ENCODE peak calls at places on chromosomes 5 and 9, in five cellular contexts. D is AG04450, J is HFF-Myc, T is psoas muscle, X is prostate gland. C is an unnamed sample.

GRCh38 chr5:73007051-73007450 is 51.2 kb downstream of the FCHO2 start:
- DNase-seq in D (no peak), J (no peak), T (no peak), X (no peak), C (no peak)

GRCh38 chr9:115715656-115716055 is 437.9 kb upstream of the PAPPA start:
- DNase-seq in D (no peak), J (no peak), T (no peak), X (no peak), C (no peak)

GRCh38 chr5:103469288-103470065 is 93.1 kb downstream of the NUDT12 start:
- DNase-seq in D (no peak), J (no peak), T (no peak), X (no peak), C (no peak)

GRCh38 chr5:88743231-88743879 is 139.6 kb downstream of the MEF2C start:
- DNase-seq in D (no peak), J (no peak), T (no peak), X (no peak), C (no peak)

GRCh38 chr5:142296914-142297417 is 27.9 kb downstream of the SPRY4 start:
- DNase-seq in D (peak), J (peak), T (no peak), X (no peak), C (peak)

GRCh38 chr5:10660135-10660534 is 96.3 kb downstream of the ANKRD33B start:
- DNase-seq in D (no peak), J (no peak), T (no peak), X (no peak), C (no peak)

GRCh38 chr5:63125862-63126261 is 547.2 kb downstream of the LRRC70 start:
- DNase-seq in D (no peak), J (no peak), T (no peak), X (no peak), C (no peak)

GRCh38 chr5:77840930-77841329 is 64.8 kb upstream of the TBCA start:
- DNase-seq in D (no peak), J (no peak), T (no peak), X (no peak), C (no peak)

GRCh38 chr5:147509710-147510651 is at the start of gene DPYSL3:
- DNase-seq in D (peak), J (no peak), T (peak), X (peak), C (no peak)

GRCh38 chr9:127742435-127743088 is 7.5 kb upstream of the TOR2A start:
- DNase-seq in D (peak), J (peak), T (peak), X (no peak), C (no peak)

GRCh38 chr5:174839196-174839595 is 114.8 kb downstream of the MSX2 start:
- DNase-seq in D (no peak), J (no peak), T (no peak), X (no peak), C (no peak)

GRCh38 chr5:167699434-167699833 is 592.0 kb upstream of the WWC1 start:
- DNase-seq in D (peak), J (peak), T (no peak), X (peak), C (peak)

GRCh38 chr9:84811072-84811725 is 141.7 kb downstream of the NTRK2 start:
- DNase-seq in D (no peak), J (no peak), T (no peak), X (no peak), C (no peak)

GRCh38 chr5:3845249-3845648 is 249.6 kb downstream of the IRX1 start:
- DNase-seq in D (no peak), J (no peak), T (no peak), X (no peak), C (no peak)

GRCh38 chr5:104400941-104401340 is 838.4 kb upstream of the NUDT12 start:
- DNase-seq in D (no peak), J (no peak), T (no peak), X (no peak), C (no peak)

GRCh38 chr5:94010814-94011213 is 269.4 kb upstream of the POU5F2 start:
- DNase-seq in D (no peak), J (no peak), T (no peak), X (no peak), C (no peak)

GRCh38 chr9:27599102-27599501 is 25.8 kb upstream of the C9orf72 start:
- DNase-seq in D (no peak), J (no peak), T (no peak), X (no peak), C (no peak)

GRCh38 chr9:93958121-93958874 is 3.1 kb upstream of the BARX1 start:
- DNase-seq in D (no peak), J (no peak), T (no peak), X (no peak), C (no peak)

GRCh38 chr5:43802119-43802518 is 199.1 kb downstream of the NNT start:
- DNase-seq in D (no peak), J (no peak), T (no peak), X (no peak), C (peak)

GRCh38 chr9:95719354-95719753 is 156.1 kb upstream of the ERCC6L2 start:
- DNase-seq in D (no peak), J (no peak), T (no peak), X (no peak), C (no peak)

GRCh38 chr9:72990397-72991182 is 37.7 kb upstream of the ALDH1A1 start:
- DNase-seq in D (no peak), J (no peak), T (no peak), X (no peak), C (no peak)

GRCh38 chr5:69364414-69364813 is 4.9 kb downstream of the AK6 start:
- DNase-seq in D (no peak), J (no peak), T (no peak), X (no peak), C (no peak)

GRCh38 chr5:86997501-86997900 is 270.2 kb upstream of the RASA1 start:
- DNase-seq in D (no peak), J (no peak), T (no peak), X (no peak), C (no peak)

GRCh38 chr9:137430723-137431415 is 7.7 kb downstream of the NOXA1 start:
- DNase-seq in D (no peak), J (no peak), T (peak), X (no peak), C (no peak)

GRCh38 chr9:126804696-126805545 is at the start of gene ZBTB43:
- DNase-seq in D (peak), J (peak), T (peak), X (peak), C (peak)

GRCh38 chr5:139232161-139232724 is 34.1 kb upstream of the SIL1 start:
- DNase-seq in D (no peak), J (peak), T (no peak), X (no peak), C (no peak)

GRCh38 chr5:180804129-180804601 is 1.6 kb upstream of the MGAT1 start:
- DNase-seq in D (no peak), J (no peak), T (no peak), X (no peak), C (no peak)

DNA sequence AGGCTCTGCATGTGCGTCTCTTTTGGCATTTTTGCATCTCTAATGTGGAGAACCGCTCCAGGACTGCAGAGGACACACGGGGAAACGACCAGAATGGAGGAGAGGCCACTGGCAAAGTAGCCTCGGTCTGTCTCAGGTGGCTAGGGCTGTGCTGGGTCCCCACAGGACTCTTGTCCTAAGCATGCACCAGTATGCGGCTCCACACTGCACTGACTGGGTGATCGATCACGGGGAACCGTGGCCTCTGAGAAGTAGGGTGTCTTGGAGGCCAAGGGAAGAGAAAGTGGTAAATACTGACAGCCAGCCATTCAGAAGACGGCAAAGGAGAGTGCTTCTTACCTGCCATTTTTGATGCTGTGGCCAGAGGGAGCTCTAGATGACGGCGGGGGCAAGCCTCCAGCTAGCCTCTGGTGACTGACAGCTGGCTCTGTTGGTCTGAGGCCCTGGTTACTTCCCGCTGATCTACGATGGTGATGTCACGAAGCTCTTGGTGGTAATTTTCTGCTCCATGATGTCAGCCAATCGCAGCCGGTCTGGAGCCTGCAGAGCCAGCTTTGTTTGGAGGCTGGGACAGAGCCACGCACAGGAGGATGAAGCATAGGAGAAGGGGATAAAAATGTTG is 40.4 kb upstream of the GADD45G start:
- DNase-seq in D (no peak), J (no peak), T (no peak), X (no peak), C (no peak)
- TF ChIP-seq CTCF in D (peak), J (no peak), T (peak), X (no peak), C (no peak)

GRCh38 chr9:123568691-123569342 is 212.8 kb downstream of the CRB2 start:
- DNase-seq in D (peak), J (peak), T (no peak), X (peak), C (peak)
- H3K4me3 ChIP-seq in D (no peak), J (no peak), T (no peak), X (no peak), C (peak)

GRCh38 chr9:91943447-91943846 is 6.6 kb downstream of the ROR2 start:
- DNase-seq in D (no peak), J (no peak), T (no peak), X (no peak), C (no peak)
- TF ChIP-seq CTCF in D (no peak), J (no peak), T (no peak), X (no peak), C (no peak)

DNA sequence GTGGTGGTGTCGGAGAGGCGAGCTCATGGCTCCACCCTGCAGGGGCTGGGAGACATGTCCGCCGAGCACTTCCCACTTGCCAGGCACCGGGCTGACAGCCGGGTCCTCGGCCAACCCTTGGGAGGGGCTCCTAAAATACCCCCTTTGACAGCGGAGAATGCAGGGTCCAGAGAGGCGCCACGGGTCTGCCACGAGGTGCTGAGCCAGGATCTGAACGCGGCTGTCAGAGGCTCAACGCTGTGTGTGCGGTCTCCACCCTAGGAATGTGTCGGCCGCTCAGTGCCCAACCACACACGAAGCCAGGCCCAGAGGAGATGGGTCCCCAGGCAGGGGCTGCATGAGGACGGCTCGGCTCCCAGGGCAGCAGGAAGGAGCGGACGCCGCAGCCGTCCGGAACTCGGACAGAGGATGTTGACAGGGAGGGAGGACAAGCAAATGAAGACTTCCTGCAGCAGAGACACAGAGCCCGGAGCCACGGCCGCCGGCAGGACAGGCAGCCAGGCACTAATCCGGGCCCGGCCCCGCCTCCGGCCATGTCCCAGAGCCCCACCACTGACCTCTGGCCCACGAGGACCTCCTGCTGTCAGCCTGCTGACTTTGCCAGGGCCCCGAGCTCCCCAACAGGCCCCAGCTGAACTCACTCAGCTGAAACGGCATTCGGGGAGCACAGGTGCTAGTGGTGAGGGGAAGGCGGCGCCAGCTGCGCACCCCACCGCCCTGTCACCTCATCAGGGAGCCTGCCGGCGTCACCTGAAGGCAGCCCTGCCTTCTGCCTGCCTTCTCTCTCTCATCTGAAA is 12.8 kb downstream of the VAV2 start:
- DNase-seq in D (no peak), J (no peak), T (peak), X (no peak), C (no peak)
- H3K4me3 ChIP-seq in D (peak), J (no peak), T (peak), X (no peak), C (peak)

GRCh38 chr9:104750185-104750762 is 2.8 kb downstream of the NIPSNAP3A start:
- DNase-seq in D (no peak), J (no peak), T (no peak), X (no peak), C (no peak)
- TF ChIP-seq CTCF in D (no peak), J (no peak), T (no peak), X (no peak), C (no peak)

DNA sequence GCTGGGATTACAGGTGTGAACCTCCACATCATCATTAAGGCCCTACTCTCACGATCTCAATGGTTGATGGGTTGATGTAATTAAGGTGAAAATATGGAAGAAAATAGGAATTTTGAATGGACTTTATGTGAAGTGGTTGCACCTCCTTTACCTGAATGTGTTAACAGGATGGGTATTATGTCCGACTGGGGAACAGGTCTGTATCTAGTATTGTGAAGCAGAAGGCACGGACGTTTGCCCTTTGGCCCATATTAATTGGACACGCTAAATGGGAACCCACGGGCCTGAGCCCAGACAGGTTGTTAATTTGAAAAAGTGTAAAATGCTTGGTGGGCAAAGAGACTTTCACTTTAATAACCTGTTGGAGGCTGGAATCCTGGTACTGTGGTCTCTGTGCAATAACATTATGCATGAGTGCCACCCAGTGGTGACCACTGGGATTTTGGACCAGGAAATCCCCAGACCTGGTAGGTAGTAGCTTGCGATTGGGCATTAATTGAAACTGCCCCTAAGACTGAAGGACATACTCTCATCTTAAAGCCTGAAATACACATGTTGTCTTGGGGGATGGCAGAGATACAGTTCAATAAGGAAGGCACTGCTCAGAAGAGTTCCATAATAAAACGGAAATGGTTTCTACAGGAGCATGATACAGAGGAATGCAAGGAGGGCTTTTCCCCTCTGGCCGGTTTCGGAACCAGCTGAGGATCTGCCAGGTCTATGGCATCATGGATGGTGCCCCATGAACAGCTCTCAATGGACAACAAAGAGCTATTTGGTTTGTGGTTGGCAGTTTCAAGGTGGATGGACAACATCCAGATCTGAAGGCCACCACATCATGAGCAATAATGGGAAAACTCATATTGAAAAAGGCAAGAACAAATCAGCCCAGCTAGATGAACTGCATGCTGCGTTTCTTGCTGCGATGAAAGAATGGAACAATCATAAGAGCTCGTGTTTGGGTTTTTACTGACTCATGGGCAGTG is 26.2 kb upstream of the BICD2 start:
- DNase-seq in D (peak), J (peak), T (peak), X (peak), C (peak)
- H3K4me3 ChIP-seq in D (no peak), J (no peak), T (no peak), X (no peak), C (no peak)

DNA sequence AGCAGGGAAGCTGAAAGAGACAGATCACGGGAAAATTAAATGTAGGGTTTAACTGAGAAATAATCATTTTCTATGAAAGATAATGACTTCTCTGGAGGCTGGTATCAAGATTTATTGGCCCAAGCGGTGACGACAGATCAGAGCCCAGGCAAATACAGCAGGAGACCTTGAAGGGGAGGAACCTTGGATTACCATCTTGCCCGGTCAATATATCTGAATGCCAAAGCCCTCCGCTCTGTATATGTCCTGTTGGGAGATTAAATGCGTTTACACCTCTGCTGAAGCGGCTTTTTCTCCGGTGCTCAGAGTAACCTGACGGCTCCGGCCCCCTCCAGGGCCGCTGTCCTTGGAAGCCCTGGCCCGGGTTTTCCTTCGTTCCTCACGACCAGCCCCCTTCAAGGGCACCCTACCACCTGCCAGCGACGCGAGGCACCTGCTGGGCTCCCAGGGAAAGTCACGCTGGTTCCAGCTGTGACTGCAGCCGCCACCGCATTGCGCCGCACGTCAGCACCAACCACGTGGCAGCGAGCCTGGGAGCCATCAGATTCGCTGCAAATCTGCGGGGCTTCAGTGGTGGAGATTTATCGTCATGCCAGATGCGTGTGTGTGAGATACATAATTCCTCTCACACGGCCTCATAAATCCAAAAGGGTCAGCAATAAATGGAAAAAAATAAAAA is 4.4 kb upstream of the QSOX2 start:
- DNase-seq in D (no peak), J (no peak), T (no peak), X (no peak), C (no peak)
- TF ChIP-seq CTCF in D (no peak), J (no peak), T (no peak), X (no peak), C (no peak)

C was measured in AG04449.